ENCODE peak calls at places on chromosomes 1 and 21, in seven cellular contexts. J is stomach; Z is OCI-LY7; I is ovary; V is neural progenitor cell; Q is naive thymus-derived CD4-positive, alpha-beta T cell; R is mesenchymal stem cell. L is an unnamed sample.

GRCh38 chr1:92907949-92908684 is 53.1 kb downstream of the DIPK1A start:
- DNase-seq in I (no peak), R (peak), V (no peak), Q (no peak), J (no peak), Z (no peak), L (no peak)

GRCh38 chr1:156284762-156285161 is 637 bp downstream of the TMEM79 start:
- DNase-seq in I (no peak), R (no peak), Z (no peak), Q (no peak), J (no peak), V (no peak), L (no peak)

GRCh38 chr1:45669379-45669778 is 17.0 kb downstream of the GPBP1L1 start:
- DNase-seq in J (no peak), Q (no peak), I (no peak), V (no peak), R (no peak), Z (no peak), L (no peak)

GRCh38 chr1:202165942-202166843 is 5.8 kb upstream of the PTPN7 start:
- DNase-seq in I (no peak), J (no peak), V (no peak), Z (no peak), Q (no peak), R (no peak), L (no peak)

GRCh38 chr1:180225403-180225802 is 4.7 kb upstream of the LHX4 start:
- DNase-seq in V (no peak), Q (no peak), J (no peak), R (no peak), Z (no peak), I (no peak), L (no peak)

GRCh38 chr1:156691216-156691615 is 14.0 kb upstream of the NES start:
- DNase-seq in V (no peak), Z (no peak), I (no peak), Q (no peak), R (no peak), J (no peak), L (no peak)

GRCh38 chr1:108862698-108863477 is 6.0 kb upstream of the AKNAD1 start:
- DNase-seq in Z (peak), I (no peak), V (no peak), Q (no peak), J (no peak), R (no peak), L (no peak)

GRCh38 chr1:43858324-43858723 is 75.3 kb upstream of the ARTN start:
- DNase-seq in J (peak), R (peak), Z (no peak), V (peak), Q (no peak), I (peak), L (peak)

GRCh38 chr1:107599220-107599619 is 365.8 kb downstream of the VAV3 start:
- DNase-seq in V (no peak), I (no peak), J (no peak), R (no peak), Z (no peak), Q (no peak), L (no peak)

GRCh38 chr1:7224644-7225043 is 439.4 kb downstream of the CAMTA1 start:
- DNase-seq in V (peak), I (no peak), R (peak), Z (no peak), Q (no peak), J (no peak), L (peak)

GRCh38 chr1:212671342-212672031 is 28.2 kb downstream of the BATF3 start:
- DNase-seq in Z (peak), I (no peak), J (no peak), Q (no peak), R (peak), V (no peak), L (peak)

GRCh38 chr1:45356186-45356585 is 15.9 kb upstream of the MUTYH start:
- DNase-seq in J (no peak), Q (no peak), V (no peak), I (no peak), Z (no peak), R (no peak), L (no peak)

GRCh38 chr1:241817331-241817792 is 30.6 kb upstream of the EXO1 start:
- DNase-seq in V (no peak), Q (no peak), I (no peak), J (no peak), Z (no peak), R (peak), L (no peak)

GRCh38 chr1:202854787-202855186 is 34.2 kb downstream of the RABIF start:
- DNase-seq in R (no peak), J (no peak), Z (no peak), I (no peak), Q (no peak), V (no peak), L (no peak)

GRCh38 chr1:244970236-244970652 is 105.9 kb upstream of the HNRNPU start:
- DNase-seq in I (no peak), V (peak), J (peak), Q (no peak), Z (peak), R (peak), L (peak)

GRCh38 chr1:34985063-34985770 is at the start of gene TMEM35B:
- DNase-seq in Q (peak), J (peak), I (peak), Z (peak), V (peak), R (peak), L (peak)

GRCh38 chr1:15788624-15789301 is 18.7 kb downstream of the UQCRHL start:
- DNase-seq in Z (no peak), J (no peak), V (no peak), Q (no peak), R (peak), I (no peak), L (peak)

GRCh38 chr1:201778279-201779023 is 50.5 kb upstream of the IPO9 start:
- DNase-seq in R (no peak), Z (no peak), J (no peak), Q (no peak), I (no peak), V (no peak), L (no peak)

GRCh38 chr1:204031098-204031710 is 41.7 kb upstream of the SOX13 start:
- DNase-seq in J (no peak), Z (no peak), I (no peak), V (no peak), Q (no peak), R (no peak), L (no peak)

GRCh38 chr1:245256528-245256927 is 101.7 kb downstream of the KIF26B start:
- DNase-seq in V (peak), Z (no peak), R (no peak), I (no peak), J (no peak), Q (no peak), L (no peak)

GRCh38 chr1:234564035-234565029 is 45.6 kb downstream of the IRF2BP2 start:
- DNase-seq in J (no peak), Q (no peak), R (peak), I (no peak), V (no peak), Z (no peak), L (no peak)

GRCh38 chr1:225470210-225470609 is 42.4 kb upstream of the LBR start:
- DNase-seq in J (no peak), Z (no peak), R (no peak), V (no peak), Q (no peak), I (no peak), L (no peak)

GRCh38 chr1:116255486-116255885 is 117.6 kb upstream of the ATP1A1 start:
- DNase-seq in Z (no peak), R (no peak), V (peak), J (no peak), I (no peak), Q (no peak), L (peak)

DNA sequence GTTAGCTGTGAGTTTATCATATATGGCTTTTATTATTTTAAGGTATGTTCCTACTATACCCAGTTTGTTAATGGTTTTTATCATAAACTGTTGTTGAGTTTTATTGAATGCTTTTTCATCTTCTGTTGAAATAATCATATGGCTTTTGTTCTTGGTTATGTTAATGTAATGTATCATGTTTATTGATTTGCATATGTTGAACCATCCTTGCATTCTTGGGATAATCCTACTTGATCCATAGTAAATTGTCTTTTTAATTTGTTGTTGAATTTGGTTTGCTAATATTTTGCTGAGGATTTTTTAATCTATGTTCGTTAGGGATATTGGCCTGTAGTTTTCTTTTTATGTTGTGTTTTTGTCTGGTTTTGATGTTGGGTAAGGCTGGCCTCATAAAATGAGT is 185.6 kb downstream of the PAPPA2 start:
- DNase-seq in J (no peak), Q (no peak), V (no peak), R (no peak), I (no peak), Z (no peak), L (no peak)
- H3K27ac ChIP-seq in J (no peak), Q (no peak), V (no peak), R (no peak), I (no peak), Z (no peak), L (no peak)

GRCh38 chr1:24696033-24696755 is 49.1 kb upstream of the CLIC4 start:
- DNase-seq in R (no peak), Z (no peak), V (no peak), I (no peak), Q (no peak), J (no peak), L (no peak)
- H3K27ac ChIP-seq in R (no peak), Z (no peak), V (no peak), I (no peak), Q (no peak), J (no peak), L (no peak)

GRCh38 chr1:173570370-173571030 is 32.4 kb downstream of the SLC9C2 start:
- DNase-seq in I (no peak), R (no peak), Z (no peak), J (no peak), Q (no peak), V (no peak), L (no peak)

GRCh38 chr1:173572465-173572864 is 30.4 kb downstream of the SLC9C2 start:
- DNase-seq in R (no peak), I (no peak), Q (no peak), J (no peak), Z (no peak), V (no peak), L (no peak)

GRCh38 chr1:173568483-173568882 is 34.4 kb downstream of the SLC9C2 start:
- DNase-seq in V (no peak), R (no peak), Z (no peak), Q (no peak), J (no peak), I (no peak), L (no peak)

DNA sequence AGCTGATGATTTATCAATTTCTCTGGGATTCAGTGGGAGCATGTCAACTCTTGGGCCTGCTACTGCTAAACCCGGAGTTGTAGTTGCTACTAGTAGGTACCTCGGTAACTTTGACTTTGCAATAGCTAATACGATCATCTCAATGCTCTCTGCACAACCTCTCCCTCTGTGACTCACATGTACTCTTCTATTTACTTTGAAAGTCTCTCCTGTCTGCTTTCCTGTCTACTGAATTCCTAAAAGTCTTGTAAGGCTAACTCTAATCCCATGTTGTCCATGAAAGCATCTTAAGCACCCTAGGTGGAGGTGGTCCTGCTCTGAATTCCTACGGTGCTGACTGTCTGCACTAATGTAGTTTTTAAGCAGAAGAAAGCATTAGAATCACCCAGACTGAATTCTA is 29.3 kb downstream of the SLC9C2 start:
- DNase-seq in J (no peak), R (no peak), Q (no peak), I (no peak), V (no peak), Z (no peak), L (no peak)
- H3K27ac ChIP-seq in J (no peak), R (no peak), Q (no peak), I (no peak), V (no peak), Z (no peak), L (no peak)

GRCh38 chr21:16117851-16118592 is 388.2 kb downstream of the USP25 start:
- DNase-seq in Q (no peak), Z (no peak), V (no peak), J (no peak), I (no peak), R (no peak), L (no peak)

GRCh38 chr21:16117331-16117730 is 387.5 kb downstream of the USP25 start:
- DNase-seq in I (no peak), Z (no peak), R (no peak), V (no peak), Q (no peak), J (no peak), L (no peak)

GRCh38 chr21:16116067-16116466 is 386.3 kb downstream of the USP25 start:
- DNase-seq in I (no peak), V (no peak), Q (no peak), R (no peak), Z (no peak), J (no peak), L (no peak)

GRCh38 chr21:16115461-16115860 is 385.7 kb downstream of the USP25 start:
- DNase-seq in Z (no peak), V (no peak), R (no peak), J (no peak), I (no peak), Q (no peak), L (no peak)

DNA sequence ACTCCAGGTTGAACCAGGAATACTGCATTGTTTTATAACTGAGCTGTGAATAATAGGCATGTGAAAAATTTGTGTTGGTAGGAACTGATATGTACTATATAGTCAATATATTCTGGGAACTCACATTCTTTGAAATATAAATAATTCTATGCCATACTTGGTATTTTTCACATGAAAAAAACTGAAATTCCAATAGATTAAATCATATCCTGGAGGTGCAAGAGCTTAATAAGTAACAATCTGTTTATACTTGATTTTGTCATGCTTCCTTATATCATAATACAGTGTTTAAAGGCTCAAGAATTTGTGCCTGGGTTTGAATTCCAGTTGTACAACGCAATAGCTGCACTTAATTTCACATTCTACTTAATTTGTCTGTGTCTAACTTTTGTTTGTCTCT is 387.0 kb downstream of the USP25 start:
- DNase-seq in Q (no peak), I (no peak), R (no peak), Z (no peak), J (no peak), V (no peak), L (no peak)
- H3K27ac ChIP-seq in Q (no peak), I (no peak), R (peak), Z (no peak), J (no peak), V (no peak), L (no peak)

DNA sequence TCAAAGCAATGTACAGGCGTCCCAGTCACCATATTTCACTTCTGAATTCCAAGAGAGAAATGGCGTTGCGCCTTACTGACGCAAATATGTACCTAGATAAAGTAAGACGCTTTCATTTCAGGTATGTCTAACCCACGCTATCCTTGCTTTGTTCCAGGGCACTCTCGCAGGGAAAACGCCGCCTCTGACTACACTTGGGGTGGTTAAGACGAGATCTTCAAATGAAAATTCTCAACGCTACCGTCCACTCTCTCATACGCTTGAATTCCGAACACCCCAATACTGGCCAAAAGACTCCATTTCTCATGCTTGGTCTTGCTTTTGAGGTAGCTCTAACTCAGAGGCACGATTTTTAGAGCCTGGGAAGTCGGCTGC is 736 bp upstream of the ZMPSTE24 start:
- DNase-seq in V (no peak), J (peak), R (no peak), I (no peak), Q (no peak), Z (no peak), L (no peak)
- H3K27ac ChIP-seq in V (peak), J (peak), R (peak), I (peak), Q (peak), Z (peak), L (peak)

DNA sequence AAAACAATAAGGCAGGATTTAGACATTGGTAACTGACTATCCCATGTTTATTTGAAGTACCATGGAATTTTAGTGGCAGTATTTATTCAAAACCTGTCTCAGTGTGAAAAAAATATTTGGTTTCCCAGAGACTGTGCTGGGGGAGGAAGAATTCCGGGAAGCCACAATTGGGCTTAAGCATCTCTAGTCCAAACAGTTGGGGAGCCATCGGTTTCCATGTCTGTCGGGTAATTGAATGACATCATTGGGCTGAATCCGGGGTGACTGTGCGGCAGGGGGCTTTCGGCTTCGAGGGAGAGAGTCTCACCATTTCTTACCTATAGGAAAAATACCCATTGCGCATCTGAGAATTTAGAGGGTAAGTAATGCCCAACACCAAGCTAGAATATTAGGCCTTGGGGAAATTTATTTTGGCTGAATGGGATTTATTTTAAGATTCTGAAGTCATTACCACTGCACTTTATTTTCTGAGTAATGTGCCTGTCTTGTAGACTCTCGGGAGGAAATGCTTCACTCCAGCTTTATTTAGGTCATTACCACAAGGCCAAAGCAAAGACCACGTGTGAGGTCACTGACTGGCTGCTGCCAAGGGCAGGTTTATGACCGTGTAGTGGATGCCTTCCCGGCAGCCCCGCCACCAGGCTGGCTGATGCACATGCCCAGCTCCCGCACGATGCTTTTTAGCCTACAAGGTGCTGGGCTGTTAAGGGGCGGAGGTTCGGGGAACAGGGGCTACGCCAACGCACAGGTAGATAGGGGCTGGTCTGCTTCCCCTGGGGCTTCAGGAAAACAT is 23.1 kb upstream of the UMODL1 start:
- DNase-seq in J (peak), Z (no peak), V (no peak), R (peak), Q (no peak), I (peak), L (no peak)
- H3K27ac ChIP-seq in J (no peak), Z (no peak), V (no peak), R (peak), Q (no peak), I (no peak), L (no peak)

GRCh38 chr1:41241748-41242644 is at the start of gene SCMH1:
- DNase-seq in R (peak), Z (peak), J (peak), I (peak), V (peak), Q (peak), L (peak)
- H3K27ac ChIP-seq in R (peak), Z (peak), J (peak), I (peak), V (no peak), Q (peak), L (peak)

GRCh38 chr1:115193026-115193425 is 103.7 kb upstream of the TSPAN2 start:
- DNase-seq in Z (no peak), I (no peak), R (no peak), V (no peak), Q (no peak), J (no peak), L (no peak)
- H3K27ac ChIP-seq in Z (no peak), I (no peak), R (no peak), V (no peak), Q (no peak), J (no peak), L (no peak)

DNA sequence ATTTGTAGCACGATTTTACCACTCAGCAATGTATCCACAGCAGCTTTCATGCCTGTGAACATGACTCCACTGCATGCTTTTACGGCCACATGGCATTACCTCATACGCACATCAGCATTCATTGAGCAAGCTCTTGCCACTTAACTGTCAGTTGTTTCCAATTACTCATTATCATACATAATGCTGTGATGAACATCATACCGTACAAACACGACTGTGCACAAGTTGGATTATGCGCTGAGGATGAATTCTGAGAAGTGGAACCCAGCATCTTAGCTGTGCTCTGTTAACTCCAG is 9.6 kb downstream of the UMODL1 start:
- DNase-seq in I (no peak), R (peak), J (no peak), Z (no peak), Q (no peak), V (no peak), L (peak)
- H3K27ac ChIP-seq in I (no peak), R (no peak), J (no peak), Z (no peak), Q (no peak), V (no peak), L (no peak)